ENCODE peak calls at places on chromosomes 12 and 14, in five cellular contexts. One of them, this sample, is unnamed.

GRCh38 chr12:92193063-92193462 is 47.4 kb upstream of the BTG1 start:
- DNase-seq in naive thymus-derived CD4-positive, alpha-beta T cell: no peak
- DNase-seq in hepatocyte: no peak
- DNase-seq in uterus: no peak
- DNase-seq in cardiac muscle cell: no peak
- DNase-seq in this sample: no peak

GRCh38 chr14:95334044-95334443 is 14.3 kb upstream of the CLMN start:
- DNase-seq in naive thymus-derived CD4-positive, alpha-beta T cell: no peak
- DNase-seq in hepatocyte: no peak
- DNase-seq in uterus: no peak
- DNase-seq in cardiac muscle cell: no peak
- DNase-seq in this sample: no peak

GRCh38 chr12:82596484-82596883 is 90.2 kb upstream of the TMTC2 start:
- DNase-seq in naive thymus-derived CD4-positive, alpha-beta T cell: no peak
- DNase-seq in hepatocyte: no peak
- DNase-seq in uterus: no peak
- DNase-seq in cardiac muscle cell: no peak
- DNase-seq in this sample: no peak

GRCh38 chr14:47917344-47917954 is 242.0 kb upstream of the MDGA2 start:
- DNase-seq in naive thymus-derived CD4-positive, alpha-beta T cell: no peak
- DNase-seq in hepatocyte: peak; percentile 61
- DNase-seq in uterus: no peak
- DNase-seq in cardiac muscle cell: peak; percentile 8
- DNase-seq in this sample: peak; percentile 16

GRCh38 chr12:7042847-7043246 is 17.7 kb upstream of the C1S start:
- DNase-seq in naive thymus-derived CD4-positive, alpha-beta T cell: no peak
- DNase-seq in hepatocyte: peak; percentile 58
- DNase-seq in uterus: no peak
- DNase-seq in cardiac muscle cell: peak; percentile 69
- DNase-seq in this sample: no peak

GRCh38 chr12:111351026-111351425 is 17.9 kb downstream of the PHETA1 start:
- DNase-seq in naive thymus-derived CD4-positive, alpha-beta T cell: no peak
- DNase-seq in hepatocyte: no peak
- DNase-seq in uterus: no peak
- DNase-seq in cardiac muscle cell: no peak
- DNase-seq in this sample: no peak

GRCh38 chr12:108205864-108206263 is 76.8 kb downstream of the WSCD2 start:
- DNase-seq in naive thymus-derived CD4-positive, alpha-beta T cell: no peak
- DNase-seq in hepatocyte: no peak
- DNase-seq in uterus: no peak
- DNase-seq in cardiac muscle cell: no peak
- DNase-seq in this sample: no peak

GRCh38 chr12:133106253-133106652 is 23.8 kb downstream of the ZNF891 start:
- DNase-seq in naive thymus-derived CD4-positive, alpha-beta T cell: no peak
- DNase-seq in hepatocyte: no peak
- DNase-seq in uterus: no peak
- DNase-seq in cardiac muscle cell: peak; percentile 9
- DNase-seq in this sample: no peak

GRCh38 chr12:57627504-57628279 is 5.3 kb downstream of the B4GALNT1 start:
- DNase-seq in naive thymus-derived CD4-positive, alpha-beta T cell: no peak
- DNase-seq in hepatocyte: no peak
- DNase-seq in uterus: peak; percentile 14
- DNase-seq in cardiac muscle cell: no peak
- DNase-seq in this sample: no peak

GRCh38 chr12:19105468-19105867 is 24.1 kb upstream of the PLEKHA5 start:
- DNase-seq in naive thymus-derived CD4-positive, alpha-beta T cell: no peak
- DNase-seq in hepatocyte: no peak
- DNase-seq in uterus: no peak
- DNase-seq in cardiac muscle cell: no peak
- DNase-seq in this sample: no peak

GRCh38 chr12:1246637-1247036 is 255.6 kb downstream of the ERC1 start:
- DNase-seq in naive thymus-derived CD4-positive, alpha-beta T cell: no peak
- DNase-seq in hepatocyte: no peak
- DNase-seq in uterus: no peak
- DNase-seq in cardiac muscle cell: peak; percentile 2
- DNase-seq in this sample: no peak

GRCh38 chr12:105935981-105936380 is 202.8 kb downstream of the NUAK1 start:
- DNase-seq in naive thymus-derived CD4-positive, alpha-beta T cell: no peak
- DNase-seq in hepatocyte: no peak
- DNase-seq in uterus: no peak
- DNase-seq in cardiac muscle cell: peak; percentile 18
- DNase-seq in this sample: no peak

GRCh38 chr14:97827746-97828145 is 1030.6 kb downstream of the VRK1 start:
- DNase-seq in naive thymus-derived CD4-positive, alpha-beta T cell: no peak
- DNase-seq in hepatocyte: no peak
- DNase-seq in uterus: no peak
- DNase-seq in cardiac muscle cell: no peak
- DNase-seq in this sample: no peak

DNA sequence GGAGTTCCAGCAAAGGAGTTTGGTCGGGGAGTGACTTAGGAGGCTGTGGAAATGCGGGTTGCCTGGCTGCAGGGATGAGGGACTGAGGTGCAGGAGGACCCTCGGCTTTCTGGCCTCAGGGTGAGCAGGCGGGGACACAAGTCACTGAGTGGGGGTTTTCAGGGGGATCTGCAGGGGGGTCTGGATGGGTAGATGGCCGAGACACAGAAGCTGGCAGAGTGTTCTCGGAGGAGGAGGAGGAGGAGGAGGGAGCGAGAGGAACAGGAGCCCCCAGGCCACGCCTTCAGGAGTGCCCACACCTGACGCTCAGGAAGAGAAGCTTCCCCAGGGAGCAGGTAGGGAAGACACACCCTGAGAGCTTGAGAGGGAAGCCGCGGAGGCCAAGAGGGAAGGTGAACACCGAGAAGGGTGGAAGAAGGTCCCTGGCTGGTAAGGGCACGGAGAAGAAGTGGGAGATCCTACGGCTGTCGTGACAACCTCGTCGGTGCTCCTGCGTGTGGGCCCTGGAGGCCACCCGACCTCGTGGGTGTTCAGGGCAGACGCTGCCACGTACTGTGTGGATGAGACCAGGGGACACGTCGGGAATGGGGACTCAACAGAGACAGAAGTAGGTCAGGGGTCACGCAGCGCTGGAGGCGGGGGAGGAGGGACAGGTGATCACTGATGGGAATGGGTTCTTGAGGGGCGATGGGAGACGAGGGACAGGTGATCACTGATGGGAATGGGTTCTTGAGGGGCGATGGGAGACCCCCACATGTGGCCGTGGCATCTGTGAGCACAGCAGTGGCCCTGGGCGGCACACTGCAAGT is 109.4 kb downstream of the PIWIL1 start:
- DNase-seq in naive thymus-derived CD4-positive, alpha-beta T cell: no peak
- DNase-seq in hepatocyte: no peak
- DNase-seq in uterus: no peak
- DNase-seq in cardiac muscle cell: no peak
- DNase-seq in this sample: no peak
- H3K9me3 ChIP-seq in naive thymus-derived CD4-positive, alpha-beta T cell: no peaks in the 10 kb centered on the region
- H3K9me3 ChIP-seq in hepatocyte: no peaks in the 10 kb centered on the region
- H3K9me3 ChIP-seq in uterus: no peaks in the 10 kb centered on the region
- H3K9me3 ChIP-seq in cardiac muscle cell: no peaks in the 10 kb centered on the region
- H3K9me3 ChIP-seq in this sample: peaks cover 53% of the 10 kb centered on the region

DNA sequence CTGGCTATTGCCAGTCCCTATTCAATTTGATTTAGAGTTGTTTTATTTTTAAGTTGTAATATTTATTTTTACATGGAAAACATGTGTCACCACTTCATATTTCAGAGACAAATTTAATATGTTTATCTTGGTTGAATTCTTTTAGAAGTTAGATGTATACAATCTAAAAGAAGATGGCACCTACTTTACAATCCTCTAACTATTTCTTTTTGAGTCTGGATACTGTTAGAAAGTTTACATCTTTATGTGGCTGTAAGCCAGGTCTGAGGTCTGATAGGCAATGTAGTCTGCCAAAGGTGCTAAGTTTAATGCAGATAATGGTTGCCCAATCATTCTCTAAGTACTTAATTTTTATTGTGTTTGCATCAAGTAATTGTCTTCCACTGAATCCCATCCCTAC is 7.2 kb upstream of the LMO3 start:
- DNase-seq in naive thymus-derived CD4-positive, alpha-beta T cell: no peak
- DNase-seq in hepatocyte: no peak
- DNase-seq in uterus: no peak
- DNase-seq in cardiac muscle cell: peak; percentile 31
- DNase-seq in this sample: no peak
- H3K27ac ChIP-seq in naive thymus-derived CD4-positive, alpha-beta T cell: no peak overlapping the region
- H3K27ac ChIP-seq in hepatocyte: no peak overlapping the region
- H3K27ac ChIP-seq in uterus: peak overlapping the region; percentile 89
- H3K27ac ChIP-seq in cardiac muscle cell: no peak overlapping the region
- H3K27ac ChIP-seq in this sample: no peak overlapping the region

DNA sequence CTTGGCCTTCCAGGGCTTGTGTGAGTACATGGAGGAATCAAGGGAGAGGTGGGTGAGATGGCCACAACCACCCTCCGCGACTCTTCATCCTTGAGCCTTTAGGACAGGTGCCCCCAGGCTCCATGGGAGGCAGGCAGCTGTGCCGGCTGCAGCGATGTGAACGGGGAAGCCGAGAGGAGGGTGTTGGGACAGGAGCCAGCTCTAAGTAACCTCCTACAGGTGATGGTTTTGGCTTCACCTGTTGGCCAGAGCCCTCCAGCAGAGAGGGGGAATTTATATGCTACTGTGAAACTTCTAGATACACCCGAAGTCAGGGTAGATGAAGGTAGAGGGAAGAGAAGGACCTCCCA is 132.2 kb upstream of the HIF1A start:
- DNase-seq in naive thymus-derived CD4-positive, alpha-beta T cell: no peak
- DNase-seq in hepatocyte: no peak
- DNase-seq in uterus: no peak
- DNase-seq in cardiac muscle cell: no peak
- DNase-seq in this sample: no peak
- H3K4me1 ChIP-seq in naive thymus-derived CD4-positive, alpha-beta T cell: no peaks in the 10 kb centered on the region
- H3K4me1 ChIP-seq in hepatocyte: peaks cover 80% of the 10 kb centered on the region
- H3K4me1 ChIP-seq in uterus: no peaks in the 10 kb centered on the region
- H3K4me1 ChIP-seq in cardiac muscle cell: peaks cover 52% of the 10 kb centered on the region
- H3K4me1 ChIP-seq in this sample: peaks cover 4% of the 10 kb centered on the region

DNA sequence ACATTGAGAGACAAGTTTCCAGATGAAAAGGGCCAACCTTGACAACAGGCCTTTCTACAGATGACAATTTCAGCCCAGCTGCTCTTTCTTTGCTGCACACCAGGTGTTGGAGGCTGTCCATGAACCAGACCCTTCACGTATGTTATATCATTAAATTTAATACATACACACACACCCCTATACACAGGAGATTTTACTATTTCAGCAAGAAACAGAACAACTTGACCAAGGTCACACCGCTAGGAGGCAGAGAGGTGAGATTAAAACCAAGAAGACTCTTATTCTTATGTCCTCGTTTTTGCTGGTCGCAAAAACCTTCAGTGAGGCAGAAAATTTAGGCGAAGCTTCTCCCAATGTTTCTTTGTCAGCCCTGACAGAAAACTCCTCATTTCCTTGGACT is 1585.9 kb downstream of the AACS start:
- DNase-seq in naive thymus-derived CD4-positive, alpha-beta T cell: no peak
- DNase-seq in hepatocyte: no peak
- DNase-seq in uterus: no peak
- DNase-seq in cardiac muscle cell: no peak
- DNase-seq in this sample: no peak
- H3K9me3 ChIP-seq in naive thymus-derived CD4-positive, alpha-beta T cell: no peaks in the 10 kb centered on the region
- H3K9me3 ChIP-seq in hepatocyte: no peaks in the 10 kb centered on the region
- H3K9me3 ChIP-seq in uterus: no peaks in the 10 kb centered on the region
- H3K9me3 ChIP-seq in cardiac muscle cell: no peaks in the 10 kb centered on the region
- H3K9me3 ChIP-seq in this sample: no peaks in the 10 kb centered on the region

This sample was measured in iPS DF 6.9.